ENCODE peak calls at places on chromosome 7, in seven cellular contexts. Y is BE2C, V is mammary epithelial cell, Q is uterus, M is AG10803, I is neural progenitor cell, S is HCT116. R is an unnamed sample.

GRCh38 chr7:143375298-143376034 is 5.7 kb upstream of the ZYX start:
- DNase-seq in V (no peak), Q (no peak), M (no peak), S (no peak), I (no peak), Y (no peak), R (no peak)

GRCh38 chr7:137169282-137169698 is 174.2 kb downstream of the PTN start:
- DNase-seq in V (peak; percentile 29), S (no peak), M (peak; percentile 76), Y (peak; percentile 85), Q (peak; percentile 59), I (peak; percentile 82), R (peak; percentile 60)

GRCh38 chr7:106372121-106372520 is 87.3 kb upstream of the NAMPT start:
- DNase-seq in V (peak; percentile 12), Y (no peak), I (no peak), S (no peak), M (peak; percentile 12), Q (no peak), R (no peak)

GRCh38 chr7:9201928-9202327 is 768.5 kb downstream of the NXPH1 start:
- DNase-seq in S (no peak), V (no peak), M (no peak), Q (no peak), Y (no peak), I (peak; percentile 26), R (no peak)

GRCh38 chr7:55086413-55087201 is 67.8 kb downstream of the EGFR start:
- DNase-seq in V (peak; percentile 69), Y (peak; percentile 36), I (no peak), M (peak; percentile 81), S (peak; percentile 64), Q (no peak), R (no peak)

GRCh38 chr7:87564290-87564963 is 36.3 kb downstream of the ABCB1 start:
- DNase-seq in I (peak; percentile 60), V (peak; percentile 16), M (no peak), S (peak; percentile 38), Y (peak; percentile 26), Q (no peak), R (peak; percentile 19)

GRCh38 chr7:41027428-41028115 is 675.3 kb downstream of the INHBA start:
- DNase-seq in Y (no peak), I (no peak), S (no peak), M (peak; percentile 99), Q (no peak), V (peak; percentile 83), R (no peak)

GRCh38 chr7:97971990-97972943 is 17.7 kb downstream of the OCM2 start:
- DNase-seq in S (peak; percentile 63), M (peak; percentile 73), Q (peak; percentile 68), I (peak; percentile 63), V (peak; percentile 65), Y (peak; percentile 80), R (peak; percentile 63)

GRCh38 chr7:79308176-79308575 is 145.3 kb downstream of the MAGI2 start:
- DNase-seq in I (peak; percentile 11), M (no peak), Q (no peak), Y (no peak), V (peak; percentile 40), S (peak; percentile 22), R (no peak)

GRCh38 chr7:1466524-1467271 is 7.4 kb upstream of the MICALL2 start:
- DNase-seq in V (no peak), Q (peak; percentile 62), S (no peak), M (peak; percentile 63), I (peak; percentile 67), Y (peak; percentile 76), R (peak; percentile 81)

GRCh38 chr7:121752706-121753105 is 120.3 kb upstream of the PTPRZ1 start:
- DNase-seq in Q (no peak), V (no peak), Y (no peak), S (peak; percentile 2), I (peak; percentile 52), M (peak; percentile 26), R (no peak)

GRCh38 chr7:25223206-25223605 is 5.1 kb downstream of the NPVF start:
- DNase-seq in S (no peak), I (no peak), V (no peak), M (no peak), Q (no peak), Y (no peak), R (no peak)

GRCh38 chr7:46626261-46627037 is 705.4 kb upstream of the IGFBP3 start:
- DNase-seq in Y (no peak), M (no peak), Q (no peak), V (no peak), I (no peak), S (no peak), R (no peak)

GRCh38 chr7:152704796-152705384 is 28.9 kb upstream of the XRCC2 start:
- DNase-seq in V (no peak), M (no peak), Q (no peak), I (no peak), S (no peak), Y (no peak), R (no peak)

GRCh38 chr7:96953676-96954513 is 51.5 kb upstream of the DLX6 start:
- DNase-seq in S (no peak), Y (no peak), Q (no peak), V (no peak), M (peak; percentile 31), I (no peak), R (no peak)

GRCh38 chr7:142478479-142479220 is 220.8 kb upstream of the PRSS58 start:
- DNase-seq in I (peak; percentile 33), Q (no peak), S (peak; percentile 48), Y (no peak), V (peak; percentile 46), M (peak; percentile 68), R (no peak)

GRCh38 chr7:148838905-148839304 is 45.2 kb downstream of the EZH2 start:
- DNase-seq in Q (no peak), V (no peak), I (no peak), M (no peak), Y (no peak), S (no peak), R (no peak)

GRCh38 chr7:123485187-123485586 is 49.2 kb downstream of the IQUB start:
- DNase-seq in I (no peak), V (no peak), S (no peak), Q (no peak), M (no peak), Y (no peak), R (no peak)

GRCh38 chr7:22316914-22317313 is 40.0 kb downstream of the RAPGEF5 start:
- DNase-seq in S (no peak), V (no peak), Q (no peak), M (no peak), Y (no peak), I (no peak), R (no peak)

GRCh38 chr7:107833619-107834230 is 30.7 kb upstream of the SLC26A3 start:
- DNase-seq in V (no peak), M (no peak), Q (no peak), Y (no peak), S (no peak), I (no peak), R (no peak)

GRCh38 chr7:13049946-13050345 is 362.5 kb downstream of the ARL4A start:
- DNase-seq in I (no peak), V (no peak), M (no peak), Q (no peak), Y (no peak), S (no peak), R (no peak)

GRCh38 chr7:102849538-102849937 is 63.3 kb upstream of the LRRC17 start:
- DNase-seq in Y (no peak), V (no peak), Q (no peak), M (peak; percentile 58), I (no peak), S (no peak), R (no peak)

GRCh38 chr7:87735360-87735759 is 107.2 kb downstream of the RUNDC3B start:
- DNase-seq in Q (no peak), V (peak; percentile 56), S (no peak), I (no peak), Y (no peak), M (no peak), R (no peak)

GRCh38 chr7:144873316-144873845 is 37.5 kb upstream of the TPK1 start:
- DNase-seq in Y (no peak), M (no peak), S (no peak), I (no peak), V (no peak), Q (no peak), R (no peak)

GRCh38 chr7:85748861-85749260 is 562.0 kb upstream of the SEMA3D start:
- DNase-seq in V (no peak), Q (no peak), I (no peak), S (no peak), Y (no peak), M (no peak), R (no peak)

GRCh38 chr7:85749715-85750453 is 563.0 kb upstream of the SEMA3D start:
- DNase-seq in S (no peak), Q (no peak), M (no peak), Y (no peak), V (no peak), I (no peak), R (no peak)

GRCh38 chr7:85750454-85750949 is 563.6 kb upstream of the SEMA3D start:
- DNase-seq in V (peak; percentile 21), S (peak; percentile 32), Q (no peak), I (peak; percentile 64), Y (peak; percentile 61), M (peak; percentile 42), R (peak; percentile 57)
- TF ChIP-seq CTCF in V (peak; percentile 60), S (peak; percentile 76), Q (no peak), I (peak; percentile 74), Y (peak; percentile 87), M (peak; percentile 82), R (peak; percentile 62)

GRCh38 chr7:132318338-132319318 is 257.6 kb downstream of the PLXNA4 start:
- DNase-seq in I (peak; percentile 87), S (peak; percentile 68), Y (peak; percentile 89), M (peak; percentile 80), V (peak; percentile 61), Q (peak; percentile 83), R (peak; percentile 89)
- TF ChIP-seq CTCF in I (peak; percentile 87), S (peak; percentile 82), Y (peak; percentile 95), M (peak; percentile 95), V (peak; percentile 87), Q (peak; percentile 84), R (peak; percentile 84)

GRCh38 chr7:155069992-155070827 is at the start of gene HTR5A:
- DNase-seq in Y (peak; percentile 28), I (peak; percentile 98), S (peak; percentile 33), M (peak; percentile 78), V (peak; percentile 77), Q (peak; percentile 65), R (peak; percentile 99)
- TF ChIP-seq CTCF in Y (no peak), I (peak; percentile 19), S (no peak), M (no peak), V (no peak), Q (peak; percentile 29), R (no peak)

DNA sequence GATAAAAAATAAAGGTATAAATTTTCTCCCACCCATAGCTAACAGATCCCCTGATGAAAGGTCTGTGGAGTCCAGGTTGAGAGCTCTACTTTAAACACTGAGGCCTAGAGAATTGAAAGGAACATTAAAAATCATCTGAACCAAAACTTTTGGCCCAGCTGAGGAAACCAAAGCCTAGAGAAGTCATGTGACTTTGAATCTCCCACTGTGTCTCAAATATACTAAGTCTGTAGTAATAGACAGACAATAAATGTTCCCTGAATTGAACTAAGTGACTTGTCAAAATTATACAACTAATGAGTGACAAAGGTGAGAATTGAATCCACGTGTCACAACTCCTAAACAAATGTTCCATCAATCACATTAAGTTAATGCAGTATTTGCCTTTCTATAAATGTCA is 5.7 kb downstream of the GBX1 start:
- DNase-seq in M (no peak), V (no peak), Y (no peak), Q (no peak), I (no peak), S (no peak), R (no peak)
- TF ChIP-seq CTCF in M (no peak), V (no peak), Y (no peak), Q (no peak), I (no peak), S (no peak), R (no peak)